ENCODE peak calls at places on chromosome 11, in nine cellular contexts. G is upper lobe of right lung; W is thoracic aorta; X is CD8-positive, alpha-beta T cell; S is IMR-90; I is body of pancreas; N is colonic mucosa; Y is H9; L is sigmoid colon. E is an unnamed sample.

GRCh38 chr11:65801153-65801987 is 14.5 kb downstream of the OVOL1 start:
- DNase-seq in W (no peak), X (no peak), I (no peak), Y (no peak), L (no peak), G (no peak), N (no peak), S (no peak), E (no peak)

GRCh38 chr11:62665075-62665629 is at the start of the genes C11orf98 and CSKMT:
- DNase-seq in Y (peak; percentile 92), G (peak; percentile 96), L (peak; percentile 98), N (peak; percentile 98), S (peak; percentile 91), W (peak; percentile 77), I (peak; percentile 94), X (peak; percentile 95), E (peak; percentile 97)

GRCh38 chr11:66157182-66157864 is 87.3 kb downstream of the PACS1 start:
- DNase-seq in X (no peak), W (no peak), L (no peak), Y (no peak), G (no peak), I (no peak), S (peak; percentile 36), N (no peak), E (no peak)

GRCh38 chr11:61571337-61571736 is 9.5 kb downstream of the SYT7 start:
- DNase-seq in N (no peak), G (no peak), X (no peak), S (no peak), Y (no peak), L (no peak), I (no peak), W (no peak), E (no peak)

GRCh38 chr11:71109586-71109985 is 142.8 kb downstream of the SHANK2 start:
- DNase-seq in Y (no peak), N (no peak), S (no peak), L (no peak), X (no peak), I (no peak), W (no peak), G (no peak), E (no peak)

GRCh38 chr11:863389-864117 is 20.9 kb downstream of the TSPAN4 start:
- DNase-seq in Y (no peak), S (no peak), I (no peak), X (no peak), W (no peak), L (no peak), G (no peak), N (no peak), E (no peak)

GRCh38 chr11:32290783-32291182 is 144.6 kb downstream of the WT1 start:
- DNase-seq in X (no peak), Y (no peak), N (no peak), G (no peak), S (no peak), L (no peak), W (no peak), I (no peak), E (peak; percentile 62)

GRCh38 chr11:120714448-120714847 is 202.9 kb downstream of the GRIK4 start:
- DNase-seq in G (no peak), L (no peak), N (no peak), S (no peak), Y (no peak), X (no peak), I (no peak), W (no peak), E (no peak)

GRCh38 chr11:126122863-126123262 is 60.2 kb upstream of the CDON start:
- DNase-seq in S (no peak), G (no peak), Y (no peak), I (no peak), N (no peak), X (no peak), W (no peak), L (peak; percentile 79), E (no peak)

GRCh38 chr11:94776351-94777321 is 8.5 kb downstream of the AMOTL1 start:
- DNase-seq in W (no peak), S (peak; percentile 74), X (no peak), Y (no peak), N (no peak), G (no peak), L (peak; percentile 71), I (peak; percentile 26), E (no peak)

GRCh38 chr11:46290021-46290420 is 12.6 kb downstream of the CREB3L1 start:
- DNase-seq in L (no peak), I (no peak), S (no peak), N (no peak), W (no peak), Y (no peak), X (no peak), G (no peak), E (no peak)

GRCh38 chr11:18536195-18536594 is 9.5 kb upstream of the TSG101 start:
- DNase-seq in W (no peak), X (no peak), N (no peak), Y (no peak), I (no peak), G (no peak), S (no peak), L (no peak), E (no peak)

GRCh38 chr11:32184057-32185055 is 93.5 kb downstream of the RCN1 start:
- DNase-seq in I (no peak), W (no peak), G (no peak), N (no peak), S (no peak), L (no peak), X (no peak), Y (no peak), E (no peak)

GRCh38 chr11:132771746-132772145 is 760.6 kb downstream of the OPCML start:
- DNase-seq in I (no peak), S (no peak), N (no peak), L (no peak), G (no peak), X (no peak), Y (no peak), W (no peak), E (no peak)

DNA sequence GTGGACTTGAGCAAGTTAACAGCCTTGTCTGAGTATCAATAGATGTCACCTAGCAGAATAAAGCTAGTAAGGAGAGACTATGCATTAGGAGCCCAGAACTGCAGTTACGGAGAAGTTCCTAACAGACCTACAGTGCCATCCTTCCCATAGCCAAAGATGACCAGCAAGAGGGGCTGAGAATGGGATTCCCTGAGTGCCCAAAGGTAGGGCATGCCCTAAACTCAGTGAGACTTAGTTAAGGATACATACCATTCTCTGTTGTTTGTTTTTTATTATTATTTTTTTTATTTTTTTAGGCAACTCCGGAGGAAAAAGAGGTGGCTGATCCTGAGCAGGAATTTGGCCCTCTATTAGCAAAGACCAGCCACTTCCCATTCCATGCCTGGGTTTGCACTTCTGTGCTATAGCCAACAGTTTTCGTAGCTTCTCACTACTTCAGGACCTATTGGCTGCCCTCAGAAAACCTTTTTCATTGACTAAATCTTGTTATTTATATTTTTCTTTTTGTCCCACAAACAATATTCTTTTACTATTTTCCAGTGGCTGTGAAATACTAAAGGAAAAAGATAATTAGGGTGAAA is 33.3 kb upstream of the CCDC34 start:
- DNase-seq in Y (no peak), L (no peak), I (no peak), S (no peak), N (no peak), X (no peak), W (no peak), G (no peak), E (no peak)
- H3K27ac ChIP-seq in Y (no peak overlapping the region), L (peak overlapping the region; percentile 52), I (peak overlapping the region; percentile 33), S (peak overlapping the region; percentile 50), N (peak overlapping the region; percentile 59), X (no peak overlapping the region), W (peak overlapping the region; percentile 6), G (no peak overlapping the region), E (no peak overlapping the region)

GRCh38 chr11:10749476-10749875 is 1.6 kb upstream of the CTR9 start:
- DNase-seq in N (no peak), X (no peak), L (no peak), Y (no peak), S (no peak), W (no peak), G (no peak), I (no peak), E (no peak)

GRCh38 chr11:10747733-10748132 is 3.3 kb upstream of the CTR9 start:
- DNase-seq in G (no peak), N (no peak), W (no peak), Y (no peak), L (no peak), I (no peak), S (no peak), X (no peak), E (no peak)

GRCh38 chr11:10750838-10751580 is at the start of gene CTR9:
- DNase-seq in G (peak; percentile 97), L (peak; percentile 96), I (peak; percentile 95), W (peak; percentile 64), X (peak; percentile 89), Y (peak; percentile 96), N (peak; percentile 96), S (peak; percentile 90), E (peak; percentile 94)

GRCh38 chr11:10746871-10747270 is 4.2 kb upstream of the CTR9 start:
- DNase-seq in G (no peak), W (no peak), X (no peak), S (no peak), L (no peak), I (no peak), Y (no peak), N (no peak), E (no peak)

DNA sequence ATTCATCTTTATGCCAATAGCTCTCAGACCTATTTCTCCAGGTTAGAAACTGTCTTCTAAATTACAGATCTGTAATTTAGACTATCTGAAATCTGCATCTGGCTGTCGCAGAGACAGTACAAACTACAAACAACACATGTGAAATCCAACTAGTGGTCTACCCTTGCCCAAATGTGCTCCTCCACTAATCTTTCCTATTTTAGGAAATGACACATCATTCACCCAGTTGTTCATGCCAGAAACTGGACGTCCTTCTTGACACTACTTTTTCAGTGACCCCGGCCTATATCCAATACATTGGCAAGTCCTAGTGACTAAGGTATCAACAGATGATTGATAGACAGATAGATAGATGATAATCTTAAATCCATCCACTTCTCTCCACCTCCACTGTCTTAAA is 2.8 kb upstream of the CTR9 start:
- DNase-seq in Y (no peak), W (no peak), I (no peak), X (no peak), L (no peak), G (no peak), N (no peak), S (no peak), E (no peak)
- H3K27me3 ChIP-seq in Y (no peaks in the 10 kb centered on the region), W (no peaks in the 10 kb centered on the region), I (no peaks in the 10 kb centered on the region), X (no peaks in the 10 kb centered on the region), L (no peaks in the 10 kb centered on the region), G (no peaks in the 10 kb centered on the region), N (no peaks in the 10 kb centered on the region), S (no peaks in the 10 kb centered on the region), E (no peaks in the 10 kb centered on the region)

GRCh38 chr11:33419956-33420355 is 162.8 kb downstream of the HIPK3 start:
- DNase-seq in X (no peak), Y (no peak), L (no peak), G (no peak), W (no peak), S (no peak), N (no peak), I (no peak), E (no peak)
- H3K27ac ChIP-seq in X (no peak overlapping the region), Y (no peak overlapping the region), L (no peak overlapping the region), G (no peak overlapping the region), W (no peak overlapping the region), S (no peak overlapping the region), N (no peak overlapping the region), I (no peak overlapping the region), E (no peak overlapping the region)

DNA sequence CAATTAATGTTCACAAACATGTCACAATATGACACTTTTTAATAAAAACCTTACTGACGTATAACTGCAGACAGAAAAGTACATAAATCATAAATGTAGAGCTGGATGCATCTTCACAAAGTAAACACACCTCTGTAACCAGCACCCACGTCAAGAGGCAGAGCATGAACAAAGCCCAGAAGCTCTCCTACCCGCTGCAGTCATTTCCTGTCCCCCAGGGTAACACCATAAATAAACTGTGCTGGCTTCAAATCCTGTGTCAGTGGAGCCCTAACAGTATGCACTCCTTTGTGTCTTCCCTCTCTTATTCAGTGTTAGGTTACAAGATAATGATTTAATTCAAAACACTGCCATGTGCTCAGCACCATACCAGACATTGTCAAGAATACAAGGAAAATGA is 5.7 kb downstream of the SYT13 start:
- DNase-seq in L (no peak), S (peak; percentile 0), Y (no peak), I (no peak), N (no peak), W (no peak), G (no peak), X (no peak), E (no peak)
- H3K27me3 ChIP-seq in L (peaks cover 26% of the 10 kb centered on the region), S (peaks cover 23% of the 10 kb centered on the region), Y (peaks cover 4% of the 10 kb centered on the region), I (no peaks in the 10 kb centered on the region), N (no peaks in the 10 kb centered on the region), W (no peaks in the 10 kb centered on the region), G (peaks cover 13% of the 10 kb centered on the region), X (peaks cover 7% of the 10 kb centered on the region), E (peaks cover 17% of the 10 kb centered on the region)